ENCODE peak calls at places on chromosome 18, in six cellular contexts. A is CD8-positive, alpha-beta memory T cell; T is heart right ventricle; Y is HepG2; X is colonic mucosa; C is naive thymus-derived CD4-positive, alpha-beta T cell. H is an unnamed sample.

GRCh38 chr18:76376668-76377358 is 118.2 kb downstream of the ZNF516 start:
- DNase-seq in Y (no peak), T (no peak), C (peak; percentile 55), A (no peak), X (no peak), H (no peak)

GRCh38 chr18:49225160-49225559 is 235.3 kb downstream of the DYM start:
- DNase-seq in T (no peak), C (no peak), A (no peak), X (no peak), Y (no peak), H (no peak)

GRCh38 chr18:74456409-74457042 is 582 bp downstream of the DIPK1C start:
- DNase-seq in T (no peak), Y (no peak), X (no peak), A (no peak), C (peak; percentile 12), H (no peak)

GRCh38 chr18:50678651-50679415 is 118.9 kb downstream of the MAPK4 start:
- DNase-seq in X (no peak), Y (no peak), C (no peak), A (no peak), T (no peak), H (no peak)

GRCh38 chr18:79903787-79904356 is 47.6 kb downstream of the SLC66A2 start:
- DNase-seq in Y (no peak), T (no peak), C (no peak), A (no peak), X (no peak), H (no peak)

GRCh38 chr18:9069482-9070059 is 32.9 kb upstream of the NDUFV2 start:
- DNase-seq in X (peak; percentile 22), A (no peak), C (no peak), T (peak; percentile 25), Y (no peak), H (no peak)

GRCh38 chr18:21330122-21330701 is 88.2 kb downstream of the GREB1L start:
- DNase-seq in T (peak; percentile 27), C (peak; percentile 0), Y (peak; percentile 32), A (no peak), X (peak; percentile 17), H (no peak)

GRCh38 chr18:45109271-45109670 is 428.6 kb downstream of the SETBP1 start:
- DNase-seq in X (no peak), Y (no peak), T (no peak), A (no peak), C (no peak), H (no peak)

GRCh38 chr18:72427721-72428120 is 116.4 kb downstream of the CBLN2 start:
- DNase-seq in X (no peak), T (no peak), C (no peak), A (no peak), Y (no peak), H (no peak)

GRCh38 chr18:44681611-44682010 is 923 bp downstream of the SETBP1 start:
- DNase-seq in C (no peak), A (no peak), T (no peak), X (no peak), Y (no peak), H (no peak)

GRCh38 chr18:9612215-9612830 is 2.0 kb downstream of the PPP4R1 start:
- DNase-seq in Y (peak; percentile 66), T (peak; percentile 14), A (peak; percentile 43), X (peak; percentile 53), C (peak; percentile 51), H (peak; percentile 59)

GRCh38 chr18:67301592-67301991 is 214.9 kb downstream of the DSEL start:
- DNase-seq in T (no peak), A (no peak), C (no peak), Y (no peak), X (no peak), H (peak; percentile 5)

GRCh38 chr18:75916641-75916982 is 489.1 kb upstream of the SMIM21 start:
- DNase-seq in T (no peak), A (no peak), C (no peak), Y (no peak), X (no peak), H (no peak)

GRCh38 chr18:8657873-8658521 is 47.4 kb upstream of the MTCL1 start:
- DNase-seq in Y (no peak), A (no peak), X (no peak), C (no peak), T (no peak), H (no peak)

GRCh38 chr18:31064130-31064529 is 21.6 kb upstream of the DSC3 start:
- DNase-seq in C (no peak), X (no peak), Y (no peak), A (no peak), T (no peak), H (no peak)

GRCh38 chr18:79356435-79356834 is 39.3 kb upstream of the NFATC1 start:
- DNase-seq in T (no peak), A (no peak), X (no peak), C (no peak), Y (no peak), H (no peak)

GRCh38 chr18:13451208-13451530 is 232.6 kb downstream of the LDLRAD4 start:
- DNase-seq in A (no peak), C (no peak), T (no peak), Y (no peak), X (no peak), H (no peak)
- H3K4me1 ChIP-seq in A (peaks cover 10% of the 10 kb centered on the region), C (peaks cover 10% of the 10 kb centered on the region), T (peaks cover 88% of the 10 kb centered on the region), Y (peaks cover 18% of the 10 kb centered on the region), X (no peaks in the 10 kb centered on the region), H (peaks cover 16% of the 10 kb centered on the region)

DNA sequence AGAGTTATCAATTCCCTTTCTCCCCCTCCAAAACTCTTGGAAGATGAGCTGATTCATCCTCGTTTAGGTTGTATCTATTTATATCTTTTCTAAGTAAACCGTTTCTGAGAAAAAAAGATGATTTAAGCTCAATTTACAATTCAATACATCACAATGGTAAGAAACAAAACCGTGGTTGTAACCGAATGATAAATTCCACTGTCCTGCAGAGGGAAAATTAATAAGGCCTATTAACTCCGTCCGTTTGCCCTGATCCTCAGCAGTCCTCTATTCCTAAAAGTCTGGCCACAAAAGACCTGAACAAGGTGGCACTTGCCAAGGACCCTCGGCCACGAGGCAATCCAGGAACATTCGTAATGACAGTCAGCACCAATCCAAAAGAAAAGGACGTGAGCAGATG is 286.2 kb downstream of the TCF4 start:
- DNase-seq in Y (no peak), T (no peak), A (no peak), C (no peak), X (no peak), H (no peak)
- H3K4me1 ChIP-seq in Y (no peaks in the 10 kb centered on the region), T (peaks cover 84% of the 10 kb centered on the region), A (no peaks in the 10 kb centered on the region), C (no peaks in the 10 kb centered on the region), X (no peaks in the 10 kb centered on the region), H (no peaks in the 10 kb centered on the region)

GRCh38 chr18:477565-477964 is 22.9 kb downstream of the COLEC12 start:
- DNase-seq in T (no peak), C (no peak), X (no peak), A (no peak), Y (peak; percentile 27), H (no peak)

GRCh38 chr18:478679-479078 is 21.8 kb downstream of the COLEC12 start:
- DNase-seq in A (no peak), C (no peak), X (no peak), Y (no peak), T (no peak), H (no peak)

GRCh38 chr18:475202-475624 is 25.3 kb downstream of the COLEC12 start:
- DNase-seq in C (no peak), X (no peak), Y (peak; percentile 49), A (no peak), T (peak; percentile 29), H (no peak)

GRCh38 chr18:474416-474815 is 26.1 kb downstream of the COLEC12 start:
- DNase-seq in A (no peak), T (no peak), X (no peak), Y (no peak), C (no peak), H (no peak)

DNA sequence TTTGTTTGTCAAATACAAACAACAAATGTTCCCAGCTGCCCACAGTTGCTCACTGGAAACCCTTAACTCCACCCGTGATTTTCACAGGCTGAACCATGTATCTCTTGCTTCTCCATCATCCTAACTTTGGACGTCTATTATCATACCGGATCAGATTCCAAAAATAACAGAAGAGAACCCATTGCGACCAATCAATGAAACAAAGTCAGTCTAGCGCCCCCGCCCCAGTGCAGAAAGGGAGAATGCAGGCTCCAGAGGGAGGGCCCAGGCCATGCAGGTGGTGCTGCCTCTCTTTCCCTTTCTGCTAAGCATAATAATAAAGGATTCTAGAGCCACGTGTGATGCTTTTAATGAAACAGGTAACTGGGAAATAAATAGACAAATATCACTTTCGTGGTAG is 24.1 kb downstream of the COLEC12 start:
- DNase-seq in X (no peak), A (no peak), C (no peak), T (no peak), Y (no peak), H (no peak)
- H3K4me1 ChIP-seq in X (no peaks in the 10 kb centered on the region), A (no peaks in the 10 kb centered on the region), C (no peaks in the 10 kb centered on the region), T (peaks cover 31% of the 10 kb centered on the region), Y (peaks cover 66% of the 10 kb centered on the region), H (no peaks in the 10 kb centered on the region)

GRCh38 chr18:58396144-58396543 is 232.7 kb downstream of the ALPK2 start:
- DNase-seq in T (no peak), Y (no peak), C (no peak), A (no peak), X (no peak), H (no peak)
- H3K4me1 ChIP-seq in T (peaks cover 31% of the 10 kb centered on the region), Y (peaks cover 100% of the 10 kb centered on the region), C (peaks cover 3% of the 10 kb centered on the region), A (peaks cover 10% of the 10 kb centered on the region), X (no peaks in the 10 kb centered on the region), H (peaks cover 12% of the 10 kb centered on the region)

GRCh38 chr18:28045176-28045810 is 131.6 kb downstream of the CDH2 start:
- DNase-seq in A (no peak), Y (no peak), C (no peak), T (no peak), X (no peak), H (no peak)
- H3K4me1 ChIP-seq in A (no peaks in the 10 kb centered on the region), Y (no peaks in the 10 kb centered on the region), C (no peaks in the 10 kb centered on the region), T (peaks cover 31% of the 10 kb centered on the region), X (no peaks in the 10 kb centered on the region), H (no peaks in the 10 kb centered on the region)

DNA sequence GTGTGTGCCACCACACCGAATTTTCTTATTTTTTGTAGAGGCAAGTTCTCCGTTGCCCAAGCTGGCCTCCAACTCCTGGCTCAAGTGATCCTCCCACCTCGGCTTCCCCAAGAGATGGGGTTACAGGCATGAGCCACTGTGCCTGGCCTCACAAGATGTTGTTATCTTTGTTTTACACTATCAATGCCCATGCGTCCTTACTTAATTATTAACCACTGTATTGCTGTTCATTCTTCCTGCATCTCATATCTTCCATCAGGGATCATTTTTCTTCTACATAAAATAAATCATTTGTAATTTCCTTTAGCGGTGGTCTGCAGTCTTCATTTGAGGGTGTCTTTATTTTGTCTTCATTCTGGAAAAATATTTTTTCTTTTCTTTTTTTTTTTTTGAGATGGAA is 182.0 kb downstream of the TGIF1 start:
- DNase-seq in A (no peak), T (no peak), X (no peak), Y (no peak), C (no peak), H (no peak)
- H3K4me1 ChIP-seq in A (no peaks in the 10 kb centered on the region), T (no peaks in the 10 kb centered on the region), X (no peaks in the 10 kb centered on the region), Y (peaks cover 51% of the 10 kb centered on the region), C (no peaks in the 10 kb centered on the region), H (no peaks in the 10 kb centered on the region)